ENCODE peak calls at places on chromosome 19, in four cellular contexts. L, G, Z and C are unnamed samples.

GRCh38 chr19:32349724-32350475 is 4.5 kb downstream of the ZNF507 start:
- DNase-seq in G (no peak), Z (no peak), L (no peak), C (no peak)

GRCh38 chr19:6828306-6828697 is 55.8 kb downstream of the VAV1 start:
- DNase-seq in G (no peak), L (no peak), Z (no peak), C (no peak)

GRCh38 chr19:38850976-38851621 is 1.3 kb upstream of the HNRNPL start:
- DNase-seq in L (no peak), G (no peak), Z (no peak), C (no peak)

GRCh38 chr19:961866-962620 is 22.1 kb upstream of the WDR18 start:
- DNase-seq in G (no peak), Z (no peak), L (no peak), C (no peak)

GRCh38 chr19:48842744-48843162 is 6.5 kb upstream of the HSD17B14 start:
- DNase-seq in L (no peak), Z (no peak), G (peak; percentile 55), C (peak; percentile 52)

GRCh38 chr19:34232566-34233481 is 21.5 kb upstream of the GARRE1 start:
- DNase-seq in G (no peak), Z (no peak), L (no peak), C (no peak)

GRCh38 chr19:55390461-55390880 is 4.7 kb downstream of the RPL28 start:
- DNase-seq in G (no peak), L (no peak), Z (no peak), C (no peak)

GRCh38 chr19:14385492-14385891 is 4.2 kb downstream of the ADGRE5 start:
- DNase-seq in G (no peak), L (no peak), Z (no peak), C (no peak)

GRCh38 chr19:30530751-30531150 is 158.6 kb downstream of the ZNF536 start:
- DNase-seq in L (no peak), Z (no peak), G (no peak), C (peak; percentile 34)

GRCh38 chr19:44777715-44778347 is at the start of gene CBLC:
- DNase-seq in Z (no peak), L (no peak), G (peak; percentile 13), C (no peak)

GRCh38 chr19:16325161-16325527 is 518 bp downstream of the KLF2 start:
- DNase-seq in G (no peak), Z (no peak), L (no peak), C (no peak)

GRCh38 chr19:898663-899062 is 5.4 kb downstream of the RNU6-9 start:
- DNase-seq in L (no peak), G (peak; percentile 48), Z (no peak), C (no peak)

GRCh38 chr19:48613852-48614435 is 932 bp downstream of the FAM83E start:
- DNase-seq in Z (no peak), L (no peak), G (no peak), C (no peak)

GRCh38 chr19:5147971-5148793 is 179.3 kb downstream of the KDM4B start:
- DNase-seq in G (no peak), Z (no peak), L (no peak), C (no peak)

GRCh38 chr19:27794444-27795042 is 1418.4 kb downstream of the UQCRFS1 start:
- DNase-seq in G (peak; percentile 37), L (no peak), Z (no peak), C (no peak)